ENCODE peak calls at places on chromosomes 11 and 22, in seven cellular contexts. W, Y, A, N, Q, U and E are unnamed samples.

GRCh38 chr11:74373382-74373781 is 24.9 kb downstream of the PGM2L1 start:
- DNase-seq in W (no peak), Y (no peak), A (no peak), N (no peak), Q (no peak), U (no peak), E (no peak)

GRCh38 chr11:112632866-112633505 is 328.2 kb upstream of the NCAM1 start:
- DNase-seq in W (no peak), Y (no peak), A (no peak), N (no peak), Q (no peak), U (no peak), E (no peak)

GRCh38 chr22:35589071-35589735 is 27.9 kb downstream of the MB start:
- DNase-seq in W (no peak), Y (no peak), A (no peak), N (peak), Q (peak), U (no peak), E (peak)

GRCh38 chr11:79697905-79698304 is 257.1 kb upstream of the TENM4 start:
- DNase-seq in W (no peak), Y (no peak), A (no peak), N (no peak), Q (no peak), U (no peak), E (no peak)

GRCh38 chr11:16956538-16957153 is 57.6 kb downstream of the PLEKHA7 start:
- DNase-seq in W (no peak), Y (no peak), A (no peak), N (no peak), Q (no peak), U (no peak), E (no peak)

GRCh38 chr11:92811341-92811740 is 158.1 kb upstream of the MTNR1B start:
- DNase-seq in W (peak), Y (no peak), A (no peak), N (no peak), Q (no peak), U (no peak), E (no peak)

GRCh38 chr11:113596658-113597057 is 109.5 kb downstream of the TMPRSS5 start:
- DNase-seq in W (no peak), Y (no peak), A (no peak), N (no peak), Q (no peak), U (no peak), E (no peak)

GRCh38 chr22:39214383-39215069 is 30.3 kb downstream of the PDGFB start:
- DNase-seq in W (peak), Y (no peak), A (no peak), N (no peak), Q (no peak), U (peak), E (no peak)

GRCh38 chr11:77154381-77155081 is 26.5 kb downstream of the MYO7A start:
- DNase-seq in W (peak), Y (peak), A (peak), N (no peak), Q (no peak), U (no peak), E (peak)

GRCh38 chr11:18776324-18776723 is 15.3 kb downstream of the PTPN5 start:
- DNase-seq in W (no peak), Y (no peak), A (no peak), N (no peak), Q (peak), U (no peak), E (no peak)

GRCh38 chr22:26172389-26172990 is 3.2 kb downstream of the SEZ6L start:
- DNase-seq in W (peak), Y (no peak), A (peak), N (peak), Q (peak), U (no peak), E (peak)
- TF ChIP-seq CTCF in W (peak), Y (no peak), A (peak), N (peak), Q (peak), U (no peak), E (peak)

GRCh38 chr11:107472966-107473365 is 15.3 kb upstream of the CWF19L2 start:
- DNase-seq in W (no peak), Y (no peak), A (no peak), N (no peak), Q (no peak), U (no peak), E (no peak)

GRCh38 chr11:107468596-107468995 is 11.0 kb upstream of the CWF19L2 start:
- DNase-seq in W (no peak), Y (no peak), A (no peak), N (no peak), Q (peak), U (no peak), E (no peak)

DNA sequence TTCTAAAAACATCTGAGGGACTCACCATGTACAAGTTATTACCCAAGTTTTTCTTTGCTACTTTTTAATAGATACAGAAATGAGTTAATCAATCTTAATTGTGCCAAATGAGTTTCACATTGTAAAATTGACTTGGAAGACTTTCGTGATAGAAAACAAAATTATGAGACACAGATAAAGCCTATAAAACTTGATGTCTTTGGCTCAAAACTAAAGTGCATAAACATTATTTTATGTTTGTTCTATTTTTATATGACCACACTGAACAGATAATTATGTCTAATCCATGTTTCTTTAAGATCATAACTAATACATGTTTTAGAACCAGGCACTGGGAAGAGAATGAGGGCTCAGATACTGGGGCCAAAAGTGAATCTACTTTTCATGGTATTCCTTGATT is 10.1 kb upstream of the CWF19L2 start:
- DNase-seq in W (no peak), Y (no peak), A (no peak), N (no peak), Q (no peak), U (no peak), E (no peak)
- TF ChIP-seq POLR2A in W (no peak), Y (no peak), A (no peak), N (no peak), Q (no peak), U (no peak), E (no peak)

GRCh38 chr22:45971389-45972028 is 5.5 kb downstream of the WNT7B start:
- DNase-seq in W (no peak), Y (no peak), A (no peak), N (no peak), Q (no peak), U (no peak), E (no peak)
- H3K4me3 ChIP-seq in W (no peak), Y (peak), A (peak), N (no peak), Q (no peak), U (no peak), E (no peak)

DNA sequence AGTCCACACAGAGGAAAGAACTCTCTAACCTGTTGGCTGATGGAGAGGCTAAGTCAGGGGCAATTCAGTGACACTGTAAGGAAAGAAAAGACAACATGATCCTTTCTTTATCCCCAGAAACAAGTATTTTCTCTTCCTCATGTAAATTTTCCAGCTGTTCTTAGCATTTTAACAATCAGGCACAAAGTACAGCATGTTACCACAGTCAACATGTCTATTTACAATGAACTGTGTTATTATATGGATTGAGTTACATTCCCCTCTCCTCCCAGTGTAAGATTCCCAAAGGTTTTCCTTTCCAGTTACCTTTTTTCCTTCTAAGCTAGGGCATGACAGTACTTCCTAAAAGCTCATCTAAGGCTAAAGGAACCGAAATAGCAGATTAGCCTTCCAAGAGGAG is 26.7 kb downstream of the NUP50 start:
- DNase-seq in W (no peak), Y (no peak), A (peak), N (no peak), Q (no peak), U (no peak), E (no peak)
- TF ChIP-seq CTCF in W (no peak), Y (no peak), A (no peak), N (no peak), Q (no peak), U (no peak), E (no peak)

DNA sequence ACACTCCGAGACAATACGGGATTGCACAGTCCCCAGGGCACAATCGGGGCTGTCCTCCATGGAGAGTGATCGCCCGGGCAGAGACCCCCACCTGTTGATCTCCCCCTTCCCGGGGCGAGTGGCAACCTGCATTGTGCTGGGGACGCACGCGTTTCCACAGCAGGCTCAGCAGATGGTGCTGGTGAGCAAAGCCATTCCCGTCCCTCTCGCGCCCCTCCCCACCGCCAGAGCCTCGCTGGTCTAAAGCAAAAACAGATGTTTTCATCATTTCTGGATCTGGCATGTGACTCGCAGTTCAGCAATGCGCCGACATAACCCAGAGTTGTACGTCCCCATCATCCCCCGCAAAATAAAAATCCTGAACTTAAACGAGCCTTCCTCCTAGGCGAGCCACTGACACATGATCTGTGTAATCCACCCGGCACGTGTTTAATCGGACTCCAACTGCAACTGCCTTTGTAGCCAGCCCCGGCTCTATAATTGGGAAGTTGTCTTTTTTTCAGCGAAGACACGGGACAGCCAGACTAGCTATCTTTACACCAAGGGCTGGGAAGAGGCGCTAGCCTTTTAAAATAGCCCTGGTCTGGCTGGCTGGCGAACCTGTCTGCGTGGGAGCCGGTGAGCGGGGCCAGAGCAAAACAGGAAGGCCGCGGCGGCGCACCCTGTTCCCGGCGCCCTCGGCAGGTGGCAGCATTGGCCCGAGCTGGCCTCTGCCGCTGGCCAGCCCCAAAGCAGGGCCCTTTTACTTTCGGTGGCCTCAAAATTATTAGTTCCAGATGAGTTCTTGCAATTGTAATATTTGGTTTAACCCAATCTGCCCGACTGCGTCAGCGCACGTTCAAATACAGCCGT is 202.9 kb upstream of the SORL1-AS1 start:
- DNase-seq in W (peak), Y (peak), A (peak), N (peak), Q (peak), U (peak), E (peak)
- TF ChIP-seq POLR2A in W (peak), Y (no peak), A (no peak), N (no peak), Q (no peak), U (no peak), E (no peak)